ENCODE peak calls at places on chromosome 22, in seven cellular contexts. B, H, Z, E, D, M and G are unnamed samples.

GRCh38 chr22:36086170-36086490 is 57.5 kb upstream of the RBFOX2 start:
- DNase-seq in B (no peak), H (no peak), Z (no peak), E (peak), D (no peak), M (no peak), G (no peak)

GRCh38 chr22:44200451-44200850 is 19.7 kb downstream of the PARVG start:
- DNase-seq in B (no peak), H (no peak), Z (no peak), E (no peak), D (no peak), M (no peak), G (no peak)

GRCh38 chr22:41078975-41079374 is 13.4 kb upstream of the EP300 start:
- DNase-seq in B (no peak), H (no peak), Z (no peak), E (no peak), D (no peak), M (no peak), G (no peak)

GRCh38 chr22:44026630-44027511 is 2.8 kb downstream of the PARVB start:
- DNase-seq in B (peak), H (peak), Z (peak), E (no peak), D (peak), M (peak), G (no peak)

GRCh38 chr22:17957683-17958082 is 66.7 kb downstream of the MICAL3 start:
- DNase-seq in B (peak), H (no peak), Z (no peak), E (no peak), D (no peak), M (no peak), G (no peak)

GRCh38 chr22:38826801-38827200 is 17.0 kb downstream of the NPTXR start:
- DNase-seq in B (no peak), H (no peak), Z (no peak), E (no peak), D (no peak), M (no peak), G (no peak)

GRCh38 chr22:46752286-46752685 is 10.2 kb upstream of the TBC1D22A start:
- DNase-seq in B (no peak), H (no peak), Z (no peak), E (no peak), D (no peak), M (no peak), G (no peak)

GRCh38 chr22:40001800-40002577 is 7.2 kb downstream of the FAM83F start:
- DNase-seq in B (no peak), H (no peak), Z (no peak), E (peak), D (no peak), M (no peak), G (no peak)

GRCh38 chr22:49566693-49567092 is 261.0 kb downstream of the BRD1 start:
- DNase-seq in B (no peak), H (no peak), Z (no peak), E (no peak), D (no peak), M (no peak), G (no peak)

GRCh38 chr22:21928048-21928447 is 24.6 kb downstream of the PPM1F start:
- DNase-seq in B (no peak), H (no peak), Z (no peak), E (no peak), D (no peak), M (no peak), G (no peak)

GRCh38 chr22:25363474-25363873 is 144.0 kb downstream of the CRYBB2 start:
- DNase-seq in B (no peak), H (no peak), Z (no peak), E (no peak), D (no peak), M (no peak), G (no peak)

GRCh38 chr22:42330953-42331525 is 60.6 kb upstream of the TCF20 start:
- DNase-seq in B (peak), H (no peak), Z (no peak), E (no peak), D (no peak), M (no peak), G (peak)

GRCh38 chr22:37996079-37996478 is 11.7 kb upstream of the SOX10 start:
- DNase-seq in B (no peak), H (no peak), Z (no peak), E (no peak), D (no peak), M (no peak), G (no peak)

GRCh38 chr22:36332623-36333331 is 55.0 kb downstream of the MYH9 start:
- DNase-seq in B (peak), H (peak), Z (peak), E (no peak), D (no peak), M (no peak), G (no peak)

GRCh38 chr22:39463931-39464390 is 7.1 kb downstream of the MGAT3 start:
- DNase-seq in B (peak), H (peak), Z (no peak), E (no peak), D (peak), M (no peak), G (no peak)

GRCh38 chr22:38397189-38398097 is 57.6 kb downstream of the KCNJ4 start:
- DNase-seq in B (peak), H (peak), Z (peak), E (peak), D (peak), M (no peak), G (peak)

GRCh38 chr22:39092111-39092867 is 4.8 kb upstream of the APOBEC3H start:
- DNase-seq in B (no peak), H (no peak), Z (no peak), E (no peak), D (no peak), M (no peak), G (no peak)

GRCh38 chr22:20319041-20319744 is 667 bp downstream of the DGCR6L start:
- DNase-seq in B (peak), H (no peak), Z (peak), E (peak), D (no peak), M (no peak), G (peak)

GRCh38 chr22:34437140-34437539 is 516.9 kb upstream of the LARGE1 start:
- DNase-seq in B (no peak), H (no peak), Z (no peak), E (no peak), D (no peak), M (no peak), G (no peak)

GRCh38 chr22:46143491-46144147 is 6.7 kb upstream of the PPARA start:
- DNase-seq in B (no peak), H (no peak), Z (no peak), E (no peak), D (no peak), M (no peak), G (no peak)

GRCh38 chr22:44023404-44024287 is 456 bp upstream of the PARVB start:
- DNase-seq in B (peak), H (peak), Z (peak), E (peak), D (no peak), M (no peak), G (peak)

GRCh38 chr22:50070366-50070765 is 12.3 kb upstream of the TTLL8 start:
- DNase-seq in B (no peak), H (no peak), Z (no peak), E (no peak), D (no peak), M (no peak), G (no peak)

GRCh38 chr22:38461414-38462081 is 6.3 kb upstream of the KDELR3 start:
- DNase-seq in B (peak), H (peak), Z (peak), E (peak), D (peak), M (peak), G (peak)

GRCh38 chr22:20906387-20906767 is 10.8 kb upstream of the CRKL start:
- DNase-seq in B (no peak), H (no peak), Z (no peak), E (no peak), D (no peak), M (no peak), G (no peak)